ENCODE peak calls at places on chromosome 6, in ten cellular contexts. I, G, B, T, F, V, L, X, W and E are unnamed samples.

GRCh38 chr6:94349227-94349626 is 929.9 kb upstream of the EPHA7 start:
- DNase-seq in I (no peak), G (no peak), B (no peak), T (no peak), F (no peak), V (no peak), L (no peak), X (no peak), W (no peak), E (no peak)

GRCh38 chr6:63527658-63528514 is 44.4 kb upstream of the LOC128125822 start:
- DNase-seq in I (no peak), G (no peak), B (peak), T (peak), F (no peak), V (peak), L (no peak), X (no peak), W (no peak), E (no peak)

GRCh38 chr6:161200610-161201201 is 73.2 kb downstream of the AGPAT4 start:
- DNase-seq in I (no peak), G (no peak), B (no peak), T (no peak), F (no peak), V (no peak), L (no peak), X (no peak), W (no peak), E (no peak)

GRCh38 chr6:7367408-7367807 is 22.1 kb downstream of the CAGE1 start:
- DNase-seq in I (no peak), G (no peak), B (no peak), T (no peak), F (no peak), V (no peak), L (no peak), X (no peak), W (no peak), E (no peak)

GRCh38 chr6:126667728-126668127 is 327.8 kb downstream of the CENPW start:
- DNase-seq in I (no peak), G (no peak), B (no peak), T (no peak), F (no peak), V (no peak), L (no peak), X (no peak), W (no peak), E (no peak)

GRCh38 chr6:111417946-111418345 is 65.1 kb downstream of the REV3L start:
- DNase-seq in I (no peak), G (no peak), B (no peak), T (no peak), F (no peak), V (no peak), L (no peak), X (no peak), W (no peak), E (no peak)

GRCh38 chr6:138945354-138945753 is 42.7 kb downstream of the REPS1 start:
- DNase-seq in I (no peak), G (no peak), B (no peak), T (no peak), F (no peak), V (no peak), L (no peak), X (no peak), W (no peak), E (peak)

GRCh38 chr6:26249709-26249958 is 115.4 kb upstream of the BTN3A2 start:
- DNase-seq in I (no peak), G (no peak), B (no peak), T (no peak), F (no peak), V (no peak), L (no peak), X (no peak), W (no peak), E (no peak)

GRCh38 chr6:46102123-46102522 is 27.7 kb upstream of the ENPP4 start:
- DNase-seq in I (no peak), G (no peak), B (no peak), T (no peak), F (no peak), V (no peak), L (no peak), X (no peak), W (no peak), E (no peak)

GRCh38 chr6:16572943-16573342 is 188.3 kb downstream of the ATXN1 start:
- DNase-seq in I (no peak), G (no peak), B (no peak), T (no peak), F (no peak), V (no peak), L (no peak), X (no peak), W (no peak), E (no peak)

GRCh38 chr6:116190550-116190949 is 63.3 kb downstream of the TSPYL4 start:
- DNase-seq in I (no peak), G (no peak), B (no peak), T (no peak), F (no peak), V (peak), L (no peak), X (no peak), W (no peak), E (no peak)

GRCh38 chr6:126076992-126077664 is 90.8 kb downstream of the TRMT11 start:
- DNase-seq in I (no peak), G (no peak), B (no peak), T (no peak), F (no peak), V (peak), L (no peak), X (no peak), W (no peak), E (no peak)

GRCh38 chr6:3273707-3274521 is 15.2 kb downstream of the PSMG4 start:
- DNase-seq in I (no peak), G (no peak), B (no peak), T (no peak), F (no peak), V (no peak), L (no peak), X (no peak), W (no peak), E (no peak)

GRCh38 chr6:74969591-74970267 is 236.1 kb downstream of the COL12A1 start:
- DNase-seq in I (no peak), G (no peak), B (no peak), T (no peak), F (no peak), V (no peak), L (no peak), X (no peak), W (no peak), E (no peak)